ENCODE peak calls at places on chromosomes 7 and 10, in eight cellular contexts. B is MM.1S, Q is psoas muscle, N is HepG2, M is GM06990, Z is kidney, P is AG09309, D is SK-N-SH. K is an unnamed sample.

GRCh38 chr10:5546891-5547683 is 22.3 kb downstream of the CALML3 start:
- DNase-seq in B (no peak), Q (no peak), N (peak; percentile 34), M (no peak), Z (no peak), P (no peak), D (no peak), K (peak; percentile 46)

GRCh38 chr10:34994565-34995142 is 95.5 kb downstream of the CUL2 start:
- DNase-seq in B (peak; percentile 72), Q (no peak), N (peak; percentile 79), M (peak; percentile 60), Z (no peak), P (peak; percentile 11), D (peak; percentile 72), K (peak; percentile 96)

GRCh38 chr7:135098391-135098790 is 49.5 kb upstream of the TMEM140 start:
- DNase-seq in B (no peak), Q (no peak), N (peak; percentile 23), M (no peak), Z (no peak), P (no peak), D (no peak), K (no peak)

GRCh38 chr7:111030358-111030735 is 60.6 kb upstream of the LRRN3 start:
- DNase-seq in B (no peak), Q (no peak), N (no peak), M (no peak), Z (no peak), P (no peak), D (no peak), K (no peak)

GRCh38 chr10:15898046-15898445 is 37.7 kb upstream of the MINDY3 start:
- DNase-seq in B (peak; percentile 42), Q (no peak), N (no peak), M (no peak), Z (no peak), P (no peak), D (peak; percentile 12), K (peak; percentile 57)

GRCh38 chr7:2001601-2002442 is 230.9 kb downstream of the MAD1L1 start:
- DNase-seq in B (no peak), Q (peak; percentile 39), N (no peak), M (no peak), Z (peak; percentile 51), P (no peak), D (no peak), K (no peak)

GRCh38 chr10:92108747-92109146 is 182.1 kb downstream of the CPEB3 start:
- DNase-seq in B (no peak), Q (no peak), N (no peak), M (no peak), Z (no peak), P (no peak), D (no peak), K (no peak)

GRCh38 chr7:95246935-95247370 is 77.4 kb downstream of the PON1 start:
- DNase-seq in B (peak; percentile 75), Q (no peak), N (peak; percentile 54), M (peak; percentile 5), Z (no peak), P (peak; percentile 37), D (peak; percentile 55), K (peak; percentile 93)

GRCh38 chr10:124149681-124150080 is 56.3 kb upstream of the CHST15 start:
- DNase-seq in B (peak; percentile 89), Q (no peak), N (no peak), M (no peak), Z (peak; percentile 43), P (no peak), D (peak; percentile 41), K (no peak)

GRCh38 chr10:18104223-18104872 is 35.9 kb upstream of the CACNB2 start:
- DNase-seq in B (peak; percentile 28), Q (peak; percentile 56), N (peak; percentile 23), M (peak; percentile 6), Z (no peak), P (no peak), D (peak; percentile 34), K (peak; percentile 65)

GRCh38 chr10:3787001-3787400 is 2.0 kb upstream of the KLF6 start:
- DNase-seq in B (no peak), Q (no peak), N (no peak), M (no peak), Z (no peak), P (no peak), D (no peak), K (no peak)

GRCh38 chr7:132298782-132299181 is 277.5 kb downstream of the PLXNA4 start:
- DNase-seq in B (no peak), Q (no peak), N (no peak), M (no peak), Z (no peak), P (peak; percentile 14), D (no peak), K (peak; percentile 28)

GRCh38 chr10:80453715-80454525 is at the start of gene TSPAN14:
- DNase-seq in B (peak; percentile 85), Q (peak; percentile 93), N (peak; percentile 53), M (peak; percentile 83), Z (peak; percentile 96), P (no peak), D (peak; percentile 97), K (peak; percentile 81)
- TF ChIP-seq CTCF in B (no peak), Q (no peak), N (no peak), M (no peak), Z (no peak), P (no peak), D (no peak), K (no peak)

DNA sequence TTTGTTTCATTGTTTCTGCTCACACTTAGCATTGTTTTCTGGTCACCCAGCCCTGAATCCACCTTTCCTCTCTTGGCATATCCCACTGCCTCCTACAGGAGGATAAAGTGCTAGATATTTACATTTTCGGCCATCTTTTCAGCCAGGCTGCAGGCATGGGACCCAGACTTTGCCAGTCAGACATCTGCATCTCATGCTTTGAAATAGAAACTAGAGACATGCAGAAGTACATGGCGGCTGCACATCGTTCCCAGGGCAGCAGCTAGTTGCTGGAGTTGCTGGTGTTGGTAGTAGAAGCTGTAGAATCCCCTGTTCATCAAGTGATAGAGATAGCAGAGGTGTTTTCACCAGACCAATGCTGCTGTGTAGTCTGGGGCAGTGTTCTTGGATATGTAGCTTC is 18.7 kb downstream of the STAMBPL1 start:
- DNase-seq in B (no peak), Q (no peak), N (no peak), M (peak; percentile 20), Z (no peak), P (no peak), D (no peak), K (no peak)
- H3K4me3 ChIP-seq in B (no peak overlapping the region), Q (no peak overlapping the region), N (no peak overlapping the region), M (peak overlapping the region; percentile 16), Z (no peak overlapping the region), P (no peak overlapping the region), D (no peak overlapping the region), K (no peak overlapping the region)

GRCh38 chr7:50481867-50482266 is 31.7 kb upstream of the FIGNL1 start:
- DNase-seq in B (no peak), Q (no peak), N (no peak), M (no peak), Z (no peak), P (no peak), D (no peak), K (no peak)
- TF ChIP-seq CTCF in B (no peak), Q (no peak), N (no peak), M (peak; percentile 17), Z (no peak), P (no peak), D (peak; percentile 17), K (peak; percentile 6)

GRCh38 chr7:151014950-151015349 is 9.3 kb downstream of the ATG9B start:
- DNase-seq in B (no peak), Q (no peak), N (no peak), M (no peak), Z (no peak), P (no peak), D (no peak), K (no peak)
- H3K4me3 ChIP-seq in B (no peak overlapping the region), Q (no peak overlapping the region), N (no peak overlapping the region), M (no peak overlapping the region), Z (no peak overlapping the region), P (no peak overlapping the region), D (no peak overlapping the region), K (no peak overlapping the region)

GRCh38 chr10:122503886-122504285 is 42.5 kb downstream of the HTRA1 start:
- DNase-seq in B (no peak), Q (no peak), N (no peak), M (no peak), Z (no peak), P (no peak), D (no peak), K (no peak)
- TF ChIP-seq CTCF in B (no peak), Q (no peak), N (no peak), M (no peak), Z (no peak), P (no peak), D (no peak), K (no peak)

DNA sequence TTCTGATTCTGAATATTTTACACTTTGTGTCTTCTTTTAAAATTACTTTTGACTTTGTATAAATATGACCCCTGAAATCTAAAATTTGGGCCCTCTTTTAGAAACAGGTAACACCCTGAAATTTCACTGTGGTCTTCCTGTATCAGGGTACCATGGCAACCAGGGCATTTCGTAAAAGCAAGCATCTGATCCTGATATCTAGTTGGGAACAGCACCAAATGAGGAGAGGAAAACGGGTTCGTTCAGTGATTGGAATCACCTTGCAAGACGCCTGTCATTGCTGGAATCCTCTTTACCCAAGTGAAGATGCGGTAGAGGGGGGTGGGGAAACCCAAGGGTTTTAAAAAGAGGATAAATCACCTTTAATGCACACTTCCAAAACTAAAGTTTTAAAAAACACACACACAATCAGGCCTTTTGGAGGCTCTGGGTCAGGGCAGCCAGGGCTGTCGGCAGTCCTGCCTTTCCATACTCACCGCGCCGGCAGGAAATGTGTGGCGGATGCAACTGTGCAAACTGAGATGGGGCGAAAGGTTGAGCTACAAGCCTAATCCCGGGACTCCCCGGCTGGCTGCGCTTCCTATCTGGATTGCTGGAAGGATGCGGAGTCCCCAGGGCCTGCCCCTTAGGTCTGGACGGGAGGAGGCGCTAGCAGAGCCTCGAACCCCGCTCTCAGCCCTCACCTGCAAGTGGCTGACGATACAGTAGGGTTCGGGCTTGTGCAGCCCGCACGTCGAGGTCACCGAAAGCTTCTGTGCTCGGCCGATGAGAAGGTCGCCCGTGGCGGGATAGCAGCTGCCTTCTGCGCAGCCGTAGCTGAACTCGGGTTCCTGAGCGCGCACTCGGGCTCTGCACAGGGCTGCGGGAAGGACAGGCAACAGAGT is 1.8 kb downstream of the LAMB1 start:
- DNase-seq in B (no peak), Q (peak; percentile 70), N (no peak), M (no peak), Z (peak; percentile 78), P (no peak), D (peak; percentile 70), K (peak; percentile 56)
- H3K4me3 ChIP-seq in B (no peak overlapping the region), Q (peak overlapping the region; percentile 68), N (peak overlapping the region; percentile 18), M (no peak overlapping the region), Z (peak overlapping the region; percentile 79), P (peak overlapping the region; percentile 78), D (peak overlapping the region; percentile 92), K (peak overlapping the region; percentile 90)

DNA sequence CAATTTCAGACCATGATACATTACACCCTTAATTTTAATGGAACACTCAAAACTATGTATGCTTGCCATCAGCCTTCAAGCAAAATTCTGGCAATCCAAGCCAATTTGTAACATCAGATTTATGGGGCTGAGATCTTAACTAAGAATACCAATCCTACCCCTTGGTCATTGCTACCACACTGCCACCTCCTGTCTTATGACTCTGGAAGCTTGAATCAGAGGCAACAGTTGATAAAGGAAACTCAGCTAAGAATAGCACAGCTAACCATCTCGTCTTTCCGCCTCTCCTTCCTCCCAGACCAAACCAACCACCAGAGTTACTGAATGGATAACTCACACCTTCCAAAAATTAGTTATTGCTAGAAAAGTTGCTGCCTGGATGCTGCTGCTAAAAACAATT is 7.4 kb downstream of the IGF2BP3 start:
- DNase-seq in B (no peak), Q (no peak), N (no peak), M (no peak), Z (no peak), P (peak; percentile 29), D (peak; percentile 48), K (peak; percentile 82)
- TF ChIP-seq CTCF in B (no peak), Q (peak; percentile 44), N (peak; percentile 50), M (peak; percentile 22), Z (peak; percentile 6), P (peak; percentile 65), D (peak; percentile 65), K (peak; percentile 55)